ENCODE peak calls at places on chromosomes 6 and 20, in four cellular contexts. Y is mammary epithelial cell, D is body of pancreas, V is pancreas. I is an unnamed sample.

GRCh38 chr6:42790549-42791181 is 8.8 kb downstream of the BICRAL start:
- DNase-seq in Y (no peak), D (no peak), V (no peak), I (no peak)

GRCh38 chr6:89081129-89081422 is 525 bp downstream of the PNRC1 start:
- DNase-seq in Y (no peak), D (no peak), V (no peak), I (no peak)

GRCh38 chr6:20845592-20845991 is 311.3 kb downstream of the CDKAL1 start:
- DNase-seq in Y (no peak), D (no peak), V (no peak), I (no peak)

GRCh38 chr20:2653511-2654383 is 1.3 kb downstream of the NOP56 start:
- DNase-seq in Y (no peak), D (no peak), V (no peak), I (no peak)

GRCh38 chr6:125670586-125670985 is 78.8 kb upstream of the HEY2 start:
- DNase-seq in Y (no peak), D (no peak), V (no peak), I (no peak)

GRCh38 chr6:87879144-87879861 is 168.3 kb upstream of the SPACA1 start:
- DNase-seq in Y (no peak), D (no peak), V (no peak), I (no peak)

GRCh38 chr6:8481727-8482126 is 46.4 kb upstream of the SLC35B3 start:
- DNase-seq in Y (no peak), D (no peak), V (no peak), I (no peak)

GRCh38 chr6:118859517-118860064 is 34.4 kb upstream of the ASF1A start:
- DNase-seq in Y (no peak), D (no peak), V (no peak), I (no peak)

GRCh38 chr6:154758125-154758524 is 24.9 kb downstream of the SCAF8 start:
- DNase-seq in Y (peak; percentile 65), D (no peak), V (no peak), I (no peak)

GRCh38 chr6:118467181-118467580 is 80.9 kb upstream of the PLN start:
- DNase-seq in Y (no peak), D (no peak), V (no peak), I (no peak)

GRCh38 chr20:32474717-32474966 is 110.5 kb downstream of the NOL4L start:
- DNase-seq in Y (no peak), D (no peak), V (no peak), I (no peak)
- H3K4me3 ChIP-seq in Y (no peak overlapping the region), D (no peak overlapping the region), V (peak overlapping the region; percentile 31), I (peak overlapping the region; percentile 70)

GRCh38 chr6:56671651-56672461 is 29.2 kb upstream of the DST start:
- DNase-seq in Y (no peak), D (no peak), V (peak; percentile 56), I (peak; percentile 72)

GRCh38 chr6:56669585-56669984 is 26.9 kb upstream of the DST start:
- DNase-seq in Y (no peak), D (no peak), V (no peak), I (no peak)

GRCh38 chr6:56669041-56669440 is 26.4 kb upstream of the DST start:
- DNase-seq in Y (no peak), D (no peak), V (no peak), I (no peak)

GRCh38 chr6:56668158-56668557 is 25.5 kb upstream of the DST start:
- DNase-seq in Y (peak; percentile 73), D (no peak), V (no peak), I (no peak)

DNA sequence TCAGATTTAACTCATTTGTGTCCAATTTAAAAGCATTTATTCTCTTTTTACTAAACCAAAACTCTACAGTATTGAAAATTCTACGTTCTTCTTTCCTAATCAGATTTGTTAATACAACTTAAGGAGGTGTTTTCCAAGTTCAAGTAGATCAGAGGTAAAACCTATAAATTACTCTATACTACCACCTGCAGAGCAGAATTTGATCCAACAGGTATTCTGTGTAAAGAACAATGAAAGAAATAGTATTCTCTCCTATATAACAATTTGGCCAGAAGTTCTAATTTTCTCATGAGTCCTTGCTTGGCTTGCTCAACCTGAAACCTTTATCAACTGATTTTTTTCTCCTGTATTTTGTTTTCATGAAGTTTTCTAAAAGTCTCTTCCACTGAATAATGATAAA is 28.5 kb upstream of the DST start:
- DNase-seq in Y (no peak), D (no peak), V (no peak), I (no peak)
- TF ChIP-seq CTCF in Y (peak; percentile 39), D (no peak), V (no peak), I (no peak)

GRCh38 chr20:17609978-17610377 is 40.1 kb downstream of the DSTN start:
- DNase-seq in Y (no peak), D (no peak), V (no peak), I (no peak)

GRCh38 chr20:17602493-17602892 is 32.6 kb downstream of the DSTN start:
- DNase-seq in Y (no peak), D (no peak), V (no peak), I (no peak)

GRCh38 chr20:17608701-17609497 is 39.0 kb downstream of the DSTN start:
- DNase-seq in Y (no peak), D (no peak), V (no peak), I (no peak)

GRCh38 chr20:17605131-17605660 is 35.3 kb downstream of the DSTN start:
- DNase-seq in Y (no peak), D (peak; percentile 70), V (no peak), I (no peak)

GRCh38 chr20:17606001-17606400 is 36.1 kb downstream of the DSTN start:
- DNase-seq in Y (no peak), D (no peak), V (no peak), I (no peak)
- H3K27ac ChIP-seq in Y (no peak overlapping the region), D (peak overlapping the region; percentile 68), V (peak overlapping the region; percentile 40), I (no peak overlapping the region)

DNA sequence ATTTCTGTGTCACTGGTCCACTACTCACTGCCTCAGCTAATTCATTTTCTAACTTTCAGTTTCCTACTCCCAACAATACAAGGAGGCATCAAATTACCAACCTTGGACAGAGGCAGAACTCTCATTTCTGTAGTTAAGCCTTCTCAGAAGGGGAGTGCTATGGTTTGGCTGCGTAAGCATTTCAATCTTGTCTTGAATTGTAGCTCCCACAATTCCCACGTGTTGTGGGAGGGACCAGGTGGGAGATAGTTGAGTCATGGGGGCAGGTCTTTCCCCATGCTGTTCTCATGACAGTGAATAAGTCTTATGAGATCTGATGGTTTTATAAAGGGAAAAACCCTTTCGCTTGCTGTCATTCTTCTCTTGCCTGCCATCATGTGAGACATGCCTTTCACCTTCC is 22.9 kb downstream of the HLA-DRA start:
- DNase-seq in Y (peak; percentile 5), D (no peak), V (no peak), I (no peak)
- H3K4me3 ChIP-seq in Y (no peak overlapping the region), D (no peak overlapping the region), V (no peak overlapping the region), I (no peak overlapping the region)

GRCh38 chr6:39090036-39090435 is 24.9 kb downstream of the SAYSD1 start:
- DNase-seq in Y (no peak), D (no peak), V (no peak), I (no peak)

GRCh38 chr6:39091163-39091562 is 23.8 kb downstream of the SAYSD1 start:
- DNase-seq in Y (peak; percentile 16), D (no peak), V (no peak), I (no peak)

GRCh38 chr6:39093167-39093708 is 21.7 kb downstream of the SAYSD1 start:
- DNase-seq in Y (no peak), D (no peak), V (no peak), I (no peak)

GRCh38 chr6:39095578-39095977 is 19.4 kb downstream of the SAYSD1 start:
- DNase-seq in Y (no peak), D (no peak), V (no peak), I (no peak)

DNA sequence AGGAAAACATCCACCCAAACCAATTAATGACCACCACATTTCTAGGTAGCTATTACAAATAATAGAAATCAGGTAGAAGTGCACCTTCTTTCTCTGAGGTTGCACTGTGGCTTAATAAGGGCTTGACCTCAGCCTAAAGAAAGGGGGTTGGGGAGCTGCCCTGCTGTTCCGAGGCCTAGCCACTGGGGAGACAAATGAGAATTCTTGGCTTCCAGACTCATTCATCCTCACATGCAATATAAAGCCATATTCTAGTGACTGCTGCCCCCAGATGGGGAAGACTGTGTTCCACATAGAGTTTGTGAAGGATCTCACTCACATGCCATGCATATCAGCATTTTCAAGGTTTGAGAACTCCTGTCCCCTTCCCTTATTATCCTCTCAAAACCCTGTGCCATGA is 22.9 kb downstream of the SAYSD1 start:
- DNase-seq in Y (no peak), D (no peak), V (no peak), I (no peak)
- TF ChIP-seq CTCF in Y (peak; percentile 40), D (no peak), V (no peak), I (no peak)

DNA sequence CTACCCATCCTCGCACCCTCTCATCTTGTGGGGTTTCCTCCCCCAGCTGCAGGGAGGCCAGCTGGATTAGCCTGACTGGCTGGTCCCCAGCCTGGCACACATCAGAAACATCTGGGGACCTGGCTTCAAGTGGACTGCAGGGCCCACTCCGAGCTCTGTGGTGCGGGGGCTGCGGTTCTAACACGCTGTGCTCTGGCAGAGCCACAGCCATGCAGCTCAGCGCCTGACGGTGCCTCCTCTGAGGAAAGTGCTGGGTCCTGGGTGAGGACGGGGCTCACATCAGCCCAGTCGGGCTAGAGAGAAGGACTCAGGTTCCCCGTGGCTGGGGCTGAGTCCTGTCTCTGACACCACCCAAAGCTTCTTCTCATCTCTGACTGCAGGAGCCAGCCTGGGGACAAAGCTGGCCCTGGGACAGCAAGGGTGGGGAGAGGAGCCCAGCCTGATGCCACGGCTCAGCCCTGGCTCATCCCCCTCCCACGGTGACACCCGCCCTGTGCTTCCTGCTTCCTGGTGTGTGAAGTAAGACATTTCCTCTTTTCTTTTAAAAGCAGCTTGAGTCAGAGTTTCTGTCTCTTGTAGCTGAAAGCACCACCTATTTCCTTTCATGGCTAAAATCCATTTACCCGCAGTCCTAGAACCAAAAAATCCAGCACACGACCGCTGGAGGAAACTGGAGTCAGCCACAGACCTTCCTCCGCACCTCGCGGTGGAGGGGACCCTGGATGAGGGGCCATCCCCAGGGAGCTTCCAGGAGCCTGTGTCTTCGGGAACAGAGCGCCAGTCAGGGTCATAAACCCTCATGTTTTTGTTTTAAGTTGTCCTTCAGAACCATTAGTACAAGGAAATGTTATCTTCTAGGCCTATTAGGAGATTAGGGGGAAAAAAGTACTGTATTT is 127.3 kb upstream of the AFDN start:
- DNase-seq in Y (no peak), D (peak; percentile 31), V (no peak), I (no peak)
- H3K27ac ChIP-seq in Y (no peak overlapping the region), D (peak overlapping the region; percentile 71), V (peak overlapping the region; percentile 84), I (peak overlapping the region; percentile 79)

GRCh38 chr6:6694368-6694780 is 105.9 kb downstream of the LY86 start:
- DNase-seq in Y (no peak), D (no peak), V (no peak), I (no peak)
- H3K4me3 ChIP-seq in Y (no peak overlapping the region), D (no peak overlapping the region), V (no peak overlapping the region), I (no peak overlapping the region)

I was measured in coronary artery.